ENCODE peak calls at places on chromosomes 7 and 10, in four cellular contexts. T is CD8-positive, alpha-beta T cell; E is AG04449; O is stomach. Y is an unnamed sample.

GRCh38 chr10:18463673-18464211 is 187.6 kb downstream of the NSUN6 start:
- DNase-seq in T (no peak), E (no peak), O (no peak), Y (no peak)

GRCh38 chr7:34995757-34996156 is 41.5 kb downstream of the DPY19L1 start:
- DNase-seq in T (no peak), E (no peak), O (no peak), Y (no peak)

GRCh38 chr7:127594490-127594889 is 954 bp downstream of the FSCN3 start:
- DNase-seq in T (no peak), E (no peak), O (no peak), Y (no peak)

GRCh38 chr7:46558482-46559193 is 637.6 kb upstream of the IGFBP3 start:
- DNase-seq in T (no peak), E (no peak), O (no peak), Y (no peak)

GRCh38 chr7:134842062-134842461 is 62.6 kb downstream of the CALD1 start:
- DNase-seq in T (no peak), E (no peak), O (no peak), Y (no peak)

GRCh38 chr7:28818996-28819395 is 139.1 kb downstream of the TRIL start:
- DNase-seq in T (no peak), E (no peak), O (no peak), Y (no peak)

GRCh38 chr7:38825721-38826440 is 83.1 kb downstream of the VPS41 start:
- DNase-seq in T (no peak), E (no peak), O (no peak), Y (no peak)

GRCh38 chr10:88194041-88194887 is 330.8 kb downstream of the PTEN start:
- DNase-seq in T (peak), E (no peak), O (no peak), Y (no peak)

GRCh38 chr7:127582361-127582760 is 3.0 kb downstream of the GCC1 start:
- DNase-seq in T (no peak), E (no peak), O (peak), Y (no peak)

GRCh38 chr10:114953047-114953446 is 15.1 kb downstream of the TRUB1 start:
- DNase-seq in T (no peak), E (no peak), O (no peak), Y (no peak)

GRCh38 chr10:13087986-13088618 is 11.9 kb upstream of the OPTN start:
- DNase-seq in T (no peak), E (peak), O (no peak), Y (peak)

GRCh38 chr10:73117976-73118743 is 7.9 kb downstream of the NUDT13 start:
- DNase-seq in T (no peak), E (no peak), O (no peak), Y (no peak)

GRCh38 chr10:6047847-6048246 is 14.3 kb downstream of the IL2RA start:
- DNase-seq in T (no peak), E (no peak), O (no peak), Y (no peak)

GRCh38 chr7:155129789-155130188 is 59.7 kb downstream of the HTR5A start:
- DNase-seq in T (no peak), E (no peak), O (no peak), Y (no peak)

GRCh38 chr10:3500408-3500856 is 284.6 kb downstream of the KLF6 start:
- DNase-seq in T (no peak), E (no peak), O (no peak), Y (no peak)

GRCh38 chr10:112732277-112732891 is 217.7 kb upstream of the TCF7L2 start:
- DNase-seq in T (no peak), E (no peak), O (no peak), Y (no peak)

GRCh38 chr7:16619979-16620408 is 25.6 kb downstream of the ANKMY2 start:
- DNase-seq in T (no peak), E (no peak), O (no peak), Y (no peak)

GRCh38 chr10:17993361-17993760 is 41.6 kb downstream of the SLC39A12 start:
- DNase-seq in T (no peak), E (no peak), O (no peak), Y (no peak)

GRCh38 chr10:124086097-124086710 is 7.2 kb downstream of the CHST15 start:
- DNase-seq in T (no peak), E (no peak), O (no peak), Y (no peak)

GRCh38 chr10:117165557-117166419 is 27.7 kb upstream of the VAX1 start:
- DNase-seq in T (no peak), E (no peak), O (no peak), Y (no peak)

GRCh38 chr10:86651021-86651471 is 3.3 kb upstream of the OPN4 start:
- DNase-seq in T (no peak), E (no peak), O (peak), Y (no peak)

GRCh38 chr7:54542920-54543539 is 855 bp downstream of the VSTM2A start:
- DNase-seq in T (no peak), E (no peak), O (no peak), Y (no peak)

GRCh38 chr10:68897336-68897741 is 3.8 kb upstream of the DDX50 start:
- DNase-seq in T (peak), E (peak), O (peak), Y (peak)

GRCh38 chr7:103613655-103614642 is 167.9 kb upstream of the SLC26A5 start:
- DNase-seq in T (no peak), E (no peak), O (no peak), Y (no peak)

GRCh38 chr7:128791968-128792319 is at the start of gene CCDC136:
- DNase-seq in T (no peak), E (no peak), O (no peak), Y (no peak)

GRCh38 chr10:53598914-53599313 is 826.3 kb upstream of the MBL2 start:
- DNase-seq in T (no peak), E (no peak), O (no peak), Y (no peak)

GRCh38 chr10:50362547-50363125 is 111.3 kb upstream of the ASAH2 start:
- DNase-seq in T (no peak), E (no peak), O (no peak), Y (no peak)

GRCh38 chr7:30284298-30285066 is at the start of gene ZNRF2:
- DNase-seq in T (peak), E (peak), O (peak), Y (peak)

GRCh38 chr7:149423441-149423970 is 37.4 kb downstream of the ZNF777 start:
- DNase-seq in T (no peak), E (no peak), O (no peak), Y (no peak)

GRCh38 chr10:3486346-3487065 is 298.5 kb downstream of the KLF6 start:
- DNase-seq in T (no peak), E (no peak), O (peak), Y (no peak)

GRCh38 chr10:53387546-53387945 is 615.0 kb upstream of the MBL2 start:
- DNase-seq in T (no peak), E (no peak), O (no peak), Y (no peak)

GRCh38 chr7:30116771-30117170 is 18.0 kb upstream of the MTURN start:
- DNase-seq in T (no peak), E (no peak), O (no peak), Y (no peak)

GRCh38 chr7:55571534-55572377 is 546 bp downstream of the VOPP1 start:
- DNase-seq in T (peak), E (no peak), O (peak), Y (no peak)

GRCh38 chr7:116258734-116259133 is 48.4 kb downstream of the TES start:
- DNase-seq in T (peak), E (no peak), O (no peak), Y (peak)

GRCh38 chr10:111706331-111706730 is 477.2 kb downstream of the GPAM start:
- DNase-seq in T (no peak), E (no peak), O (no peak), Y (no peak)

GRCh38 chr7:81789406-81790139 is 19.7 kb upstream of the HGF start:
- DNase-seq in T (no peak), E (no peak), O (no peak), Y (no peak)

GRCh38 chr10:94310369-94310768 is 52.4 kb downstream of the NOC3L start:
- DNase-seq in T (no peak), E (no peak), O (no peak), Y (no peak)

GRCh38 chr7:47991741-47992311 is 12.4 kb upstream of the HUS1 start:
- DNase-seq in T (peak), E (no peak), O (peak), Y (peak)
- TF ChIP-seq CTCF in T (peak), E (peak), O (peak), Y (peak)

GRCh38 chr10:10703390-10703789 is 314.3 kb upstream of the CELF2 start:
- DNase-seq in T (no peak), E (no peak), O (no peak), Y (no peak)

GRCh38 chr10:10699427-10699826 is 318.2 kb upstream of the CELF2 start:
- DNase-seq in T (no peak), E (no peak), O (no peak), Y (no peak)
- TF ChIP-seq CTCF in T (no peak), E (no peak), O (no peak), Y (no peak)

DNA sequence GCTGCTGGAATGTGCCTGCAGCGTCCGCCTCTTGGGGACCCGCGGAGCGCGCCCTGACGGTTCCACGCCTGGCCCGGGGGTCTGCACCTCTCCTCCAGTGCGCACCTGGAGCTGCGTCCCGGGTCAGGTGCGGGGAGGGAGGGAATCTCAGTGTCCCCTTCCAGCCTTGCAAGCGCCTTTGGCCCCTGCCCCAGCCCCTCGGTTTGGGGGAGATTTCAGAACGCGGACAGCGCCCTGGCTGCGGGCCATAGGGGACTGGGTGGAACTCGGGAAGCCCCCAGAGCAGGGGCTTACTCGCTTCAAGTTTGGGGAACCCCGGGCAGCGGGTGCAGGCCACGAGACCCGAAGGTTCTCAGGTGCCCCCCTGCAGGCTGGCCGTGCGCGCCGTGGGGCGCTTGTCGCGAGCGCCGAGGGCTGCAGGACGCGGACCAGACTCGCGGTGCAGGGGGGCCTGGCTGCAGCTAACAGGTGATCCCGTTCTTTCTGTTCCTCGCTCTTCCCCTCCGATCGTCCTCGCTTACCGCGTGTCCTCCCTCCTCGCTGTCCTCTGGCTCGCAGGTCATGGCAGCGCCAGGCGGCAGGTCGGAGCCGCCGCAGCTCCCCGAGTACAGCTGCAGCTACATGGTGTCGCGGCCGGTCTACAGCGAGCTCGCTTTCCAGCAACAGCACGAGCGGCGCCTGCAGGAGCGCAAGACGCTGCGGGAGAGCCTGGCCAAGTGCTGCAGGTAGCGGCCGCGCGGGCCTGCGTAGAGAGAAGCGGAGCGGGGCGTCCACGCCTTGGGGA is 645 bp downstream of the SLC26A4 start:
- DNase-seq in T (no peak), E (no peak), O (peak), Y (no peak)
- TF ChIP-seq CTCF in T (no peak), E (peak), O (no peak), Y (peak)

GRCh38 chr10:132001238-132001977 is 19.7 kb upstream of the BNIP3 start:
- DNase-seq in T (no peak), E (no peak), O (no peak), Y (no peak)
- TF ChIP-seq CTCF in T (no peak), E (no peak), O (no peak), Y (no peak)

GRCh38 chr7:1912472-1913289 is 242.6 kb downstream of the ELFN1 start:
- DNase-seq in T (no peak), E (no peak), O (no peak), Y (no peak)
- TF ChIP-seq CTCF in T (no peak), E (peak), O (no peak), Y (peak)

GRCh38 chr10:99433378-99434020 is 3.1 kb upstream of the GOT1 start:
- DNase-seq in T (no peak), E (no peak), O (no peak), Y (no peak)
- TF ChIP-seq CTCF in T (no peak), E (no peak), O (no peak), Y (no peak)

GRCh38 chr7:74542558-74543117 is 88.9 kb downstream of the GTF2IRD1 start:
- DNase-seq in T (no peak), E (no peak), O (peak), Y (no peak)

GRCh38 chr7:74544706-74545469 is 91.2 kb downstream of the GTF2IRD1 start:
- DNase-seq in T (peak), E (no peak), O (peak), Y (no peak)
- TF ChIP-seq CTCF in T (no peak), E (peak), O (peak), Y (peak)

DNA sequence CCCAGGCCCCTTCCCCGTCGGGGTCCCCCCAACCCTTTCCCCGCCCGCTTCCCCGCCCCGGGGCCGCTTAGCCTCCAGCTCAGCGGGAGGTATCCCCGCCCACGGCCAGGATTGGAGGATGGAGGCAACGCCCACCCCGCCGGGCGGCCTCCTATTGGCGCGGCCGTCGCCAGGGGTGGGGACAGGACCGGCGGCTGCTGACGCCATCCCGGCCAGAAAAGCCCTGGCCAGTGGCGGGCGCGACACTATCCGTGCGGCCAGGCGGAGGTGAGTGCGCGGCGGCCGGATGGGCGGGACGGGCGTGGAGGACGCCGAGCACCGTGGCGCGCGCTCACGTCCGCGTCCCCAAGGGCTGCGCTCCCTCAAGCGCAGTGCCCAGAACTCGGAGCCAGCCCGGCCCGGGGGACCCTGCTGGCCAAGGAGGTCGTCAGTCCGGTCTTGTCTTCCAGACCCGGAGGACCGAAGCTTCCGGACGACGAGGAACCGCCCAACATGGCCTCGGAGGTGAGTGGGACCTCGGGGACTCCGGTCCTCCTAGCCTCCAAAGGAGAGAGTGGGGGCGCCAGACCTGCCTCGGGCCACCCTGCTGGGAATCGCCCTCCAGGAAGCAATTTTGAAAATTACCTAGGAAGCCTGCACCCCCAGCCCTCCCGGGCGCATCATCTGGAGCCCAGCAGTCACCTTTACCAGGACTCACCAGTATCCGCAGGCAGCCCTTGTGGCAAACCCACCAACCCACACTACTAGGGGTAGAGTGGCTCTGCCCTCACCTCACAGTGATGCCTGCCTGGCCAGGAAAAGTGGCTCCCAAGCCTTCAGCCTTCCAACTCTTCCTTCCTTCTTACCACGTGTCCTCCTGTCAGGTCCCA is at the start of gene ASL:
- DNase-seq in T (peak), E (no peak), O (peak), Y (peak)
- TF ChIP-seq CTCF in T (no peak), E (no peak), O (no peak), Y (no peak)

Y was measured in AG09319.